ENCODE peak calls at places on chromosome 3, in nine cellular contexts. G is Karpas-422; E is brain microvascular endothelial cell; U is uterus; H is NCI-H1436 treated with DMSO at 0.1 percent for 48 hours; I is NCI-H1105 treated with DMSO at 0.1 percent for 48 hours; F is fibroblast of mammary gland; T is GM23338; R is stimulated activated CD4-positive, alpha-beta T cell treated with anti-CD3 and anti-CD28 coated beads, Interleukin-2, amount 100 ng/mL, for 48 hours. M is an unnamed sample.

GRCh38 chr3:10041034-10041433 is 14.8 kb downstream of the FANCD2 start:
- DNase-seq in G (no peak), E (no peak), U (no peak), H (no peak), I (no peak), F (no peak), T (no peak), R (no peak), M (no peak)

GRCh38 chr3:41715376-41715775 is 246.5 kb downstream of the ULK4 start:
- DNase-seq in G (no peak), E (no peak), U (no peak), H (no peak), I (no peak), F (no peak), T (no peak), R (no peak), M (no peak)

GRCh38 chr3:126663257-126663656 is 8.3 kb upstream of the TXNRD3 start:
- DNase-seq in G (no peak), E (no peak), U (no peak), H (no peak), I (no peak), F (no peak), T (no peak), R (no peak), M (no peak)

GRCh38 chr3:31345581-31345980 is 187.1 kb upstream of the STT3B start:
- DNase-seq in G (no peak), E (no peak), U (no peak), H (no peak), I (no peak), F (no peak), T (peak), R (no peak), M (no peak)

GRCh38 chr3:141341536-141341935 is 26.8 kb upstream of the ZBTB38 start:
- DNase-seq in G (no peak), E (no peak), U (no peak), H (no peak), I (no peak), F (no peak), T (no peak), R (no peak), M (no peak)

GRCh38 chr3:22117751-22118346 is 366.8 kb upstream of the ZNF385D start:
- DNase-seq in G (peak), E (no peak), U (no peak), H (no peak), I (peak), F (peak), T (peak), R (no peak), M (no peak)

GRCh38 chr3:134476306-134476705 is 9.5 kb downstream of the ANAPC13 start:
- DNase-seq in G (no peak), E (no peak), U (no peak), H (no peak), I (no peak), F (no peak), T (no peak), R (no peak), M (no peak)

GRCh38 chr3:69033470-69033869 is 18.7 kb downstream of the TMF1 start:
- DNase-seq in G (no peak), E (peak), U (no peak), H (no peak), I (no peak), F (peak), T (no peak), R (no peak), M (peak)

GRCh38 chr3:188554404-188554803 is 400.4 kb downstream of the LPP start:
- DNase-seq in G (no peak), E (peak), U (peak), H (no peak), I (no peak), F (peak), T (no peak), R (no peak), M (no peak)

GRCh38 chr3:123119802-123120201 is 53.0 kb downstream of the PDIA5 start:
- DNase-seq in G (no peak), E (no peak), U (no peak), H (no peak), I (no peak), F (no peak), T (no peak), R (no peak), M (no peak)

GRCh38 chr3:194604837-194605236 is 28.4 kb downstream of the TMEM44 start:
- DNase-seq in G (peak), E (no peak), U (no peak), H (no peak), I (no peak), F (no peak), T (no peak), R (no peak), M (no peak)

GRCh38 chr3:36227982-36228381 is 152.3 kb upstream of the STAC start:
- DNase-seq in G (no peak), E (no peak), U (no peak), H (peak), I (no peak), F (no peak), T (no peak), R (no peak), M (no peak)

GRCh38 chr3:30578986-30579579 is 27.3 kb upstream of the TGFBR2 start:
- DNase-seq in G (no peak), E (no peak), U (peak), H (no peak), I (no peak), F (peak), T (no peak), R (no peak), M (no peak)

GRCh38 chr3:148727242-148727641 is 29.5 kb downstream of the AGTR1 start:
- DNase-seq in G (peak), E (no peak), U (no peak), H (no peak), I (peak), F (peak), T (peak), R (no peak), M (peak)

GRCh38 chr3:187403768-187404270 is 35.6 kb downstream of the RTP4 start:
- DNase-seq in G (no peak), E (peak), U (peak), H (no peak), I (no peak), F (peak), T (no peak), R (no peak), M (no peak)

GRCh38 chr3:131608296-131608695 is 105.5 kb upstream of the MRPL3 start:
- DNase-seq in G (no peak), E (no peak), U (no peak), H (no peak), I (no peak), F (no peak), T (no peak), R (no peak), M (no peak)

GRCh38 chr3:126349611-126350501 is 7.4 kb downstream of the KLF15 start:
- DNase-seq in G (no peak), E (no peak), U (peak), H (no peak), I (no peak), F (no peak), T (no peak), R (no peak), M (no peak)

GRCh38 chr3:194487289-194488006 is 646 bp upstream of the ATP13A3 start:
- DNase-seq in G (peak), E (no peak), U (peak), H (no peak), I (peak), F (no peak), T (peak), R (peak), M (no peak)

GRCh38 chr3:171396048-171396447 is 64.2 kb downstream of the TNIK start:
- DNase-seq in G (no peak), E (peak), U (no peak), H (no peak), I (no peak), F (peak), T (no peak), R (no peak), M (no peak)

GRCh38 chr3:150005243-150006102 is 34.8 kb upstream of the PFN2 start:
- DNase-seq in G (no peak), E (peak), U (no peak), H (no peak), I (no peak), F (peak), T (no peak), R (no peak), M (no peak)

GRCh38 chr3:172040078-172040975 is 949 bp downstream of the FNDC3B start:
- DNase-seq in G (no peak), E (peak), U (peak), H (no peak), I (peak), F (peak), T (peak), R (peak), M (peak)

M was measured in HL-60.